ENCODE peak calls at places on chromosomes 5 and 9, in eight cellular contexts. One of them, this sample, is unnamed.

GRCh38 chr5:32471784-32472183 is 27.2 kb upstream of the ZFR start:
- DNase-seq in left ventricle myocardium inferior: no peak
- DNase-seq in NCI-H82: no peak
- DNase-seq in NCI-H1092: no peak
- DNase-seq in fibroblast of gingiva: peak
- DNase-seq in activated CD8-positive, alpha-beta memory T cell treated with anti-CD3 and anti-CD28 coated beads for 24 hours: no peak
- DNase-seq in stimulated activated CD8-positive, alpha-beta memory T cell treated with anti-CD3 and anti-CD28 coated beads, Interleukin-4, amount 100 ng/mL, for 1 hour: no peak
- DNase-seq in iris pigment epithelial cell: no peak
- DNase-seq in this sample: no peak

GRCh38 chr9:135976944-135977343 is 15.8 kb upstream of the UBAC1 start:
- DNase-seq in left ventricle myocardium inferior: no peak
- DNase-seq in NCI-H82: no peak
- DNase-seq in NCI-H1092: no peak
- DNase-seq in fibroblast of gingiva: no peak
- DNase-seq in activated CD8-positive, alpha-beta memory T cell treated with anti-CD3 and anti-CD28 coated beads for 24 hours: no peak
- DNase-seq in stimulated activated CD8-positive, alpha-beta memory T cell treated with anti-CD3 and anti-CD28 coated beads, Interleukin-4, amount 100 ng/mL, for 1 hour: no peak
- DNase-seq in iris pigment epithelial cell: no peak
- DNase-seq in this sample: no peak

GRCh38 chr5:41524174-41524573 is 13.8 kb upstream of the PLCXD3 start:
- DNase-seq in left ventricle myocardium inferior: no peak
- DNase-seq in NCI-H82: peak
- DNase-seq in NCI-H1092: no peak
- DNase-seq in fibroblast of gingiva: no peak
- DNase-seq in activated CD8-positive, alpha-beta memory T cell treated with anti-CD3 and anti-CD28 coated beads for 24 hours: no peak
- DNase-seq in stimulated activated CD8-positive, alpha-beta memory T cell treated with anti-CD3 and anti-CD28 coated beads, Interleukin-4, amount 100 ng/mL, for 1 hour: no peak
- DNase-seq in iris pigment epithelial cell: peak
- DNase-seq in this sample: no peak

GRCh38 chr5:26761040-26761439 is 277.3 kb downstream of the CDH9 start:
- DNase-seq in left ventricle myocardium inferior: no peak
- DNase-seq in NCI-H82: peak
- DNase-seq in NCI-H1092: peak
- DNase-seq in fibroblast of gingiva: no peak
- DNase-seq in activated CD8-positive, alpha-beta memory T cell treated with anti-CD3 and anti-CD28 coated beads for 24 hours: no peak
- DNase-seq in stimulated activated CD8-positive, alpha-beta memory T cell treated with anti-CD3 and anti-CD28 coated beads, Interleukin-4, amount 100 ng/mL, for 1 hour: no peak
- DNase-seq in iris pigment epithelial cell: no peak
- DNase-seq in this sample: no peak

GRCh38 chr5:134975843-134976242 is 8.1 kb downstream of the CATSPER3 start:
- DNase-seq in left ventricle myocardium inferior: no peak
- DNase-seq in NCI-H82: no peak
- DNase-seq in NCI-H1092: no peak
- DNase-seq in fibroblast of gingiva: no peak
- DNase-seq in activated CD8-positive, alpha-beta memory T cell treated with anti-CD3 and anti-CD28 coated beads for 24 hours: no peak
- DNase-seq in stimulated activated CD8-positive, alpha-beta memory T cell treated with anti-CD3 and anti-CD28 coated beads, Interleukin-4, amount 100 ng/mL, for 1 hour: no peak
- DNase-seq in iris pigment epithelial cell: peak
- DNase-seq in this sample: no peak

GRCh38 chr9:127290666-127291065 is 26.1 kb downstream of the GARNL3 start:
- DNase-seq in left ventricle myocardium inferior: no peak
- DNase-seq in NCI-H82: peak
- DNase-seq in NCI-H1092: no peak
- DNase-seq in fibroblast of gingiva: peak
- DNase-seq in activated CD8-positive, alpha-beta memory T cell treated with anti-CD3 and anti-CD28 coated beads for 24 hours: no peak
- DNase-seq in stimulated activated CD8-positive, alpha-beta memory T cell treated with anti-CD3 and anti-CD28 coated beads, Interleukin-4, amount 100 ng/mL, for 1 hour: no peak
- DNase-seq in iris pigment epithelial cell: no peak
- DNase-seq in this sample: no peak

GRCh38 chr9:96320749-96321280 is 18.8 kb upstream of the HSD17B3 start:
- DNase-seq in left ventricle myocardium inferior: no peak
- DNase-seq in NCI-H82: no peak
- DNase-seq in NCI-H1092: no peak
- DNase-seq in fibroblast of gingiva: no peak
- DNase-seq in activated CD8-positive, alpha-beta memory T cell treated with anti-CD3 and anti-CD28 coated beads for 24 hours: no peak
- DNase-seq in stimulated activated CD8-positive, alpha-beta memory T cell treated with anti-CD3 and anti-CD28 coated beads, Interleukin-4, amount 100 ng/mL, for 1 hour: no peak
- DNase-seq in iris pigment epithelial cell: no peak
- DNase-seq in this sample: no peak

GRCh38 chr9:92100237-92100911 is 14.8 kb downstream of the SPTLC1 start:
- DNase-seq in left ventricle myocardium inferior: no peak
- DNase-seq in NCI-H82: no peak
- DNase-seq in NCI-H1092: no peak
- DNase-seq in fibroblast of gingiva: peak
- DNase-seq in activated CD8-positive, alpha-beta memory T cell treated with anti-CD3 and anti-CD28 coated beads for 24 hours: no peak
- DNase-seq in stimulated activated CD8-positive, alpha-beta memory T cell treated with anti-CD3 and anti-CD28 coated beads, Interleukin-4, amount 100 ng/mL, for 1 hour: no peak
- DNase-seq in iris pigment epithelial cell: peak
- DNase-seq in this sample: no peak

GRCh38 chr9:133701321-133701980 is 36.7 kb downstream of the SARDH start:
- DNase-seq in left ventricle myocardium inferior: no peak
- DNase-seq in NCI-H82: no peak
- DNase-seq in NCI-H1092: no peak
- DNase-seq in fibroblast of gingiva: no peak
- DNase-seq in activated CD8-positive, alpha-beta memory T cell treated with anti-CD3 and anti-CD28 coated beads for 24 hours: peak
- DNase-seq in stimulated activated CD8-positive, alpha-beta memory T cell treated with anti-CD3 and anti-CD28 coated beads, Interleukin-4, amount 100 ng/mL, for 1 hour: no peak
- DNase-seq in iris pigment epithelial cell: no peak
- DNase-seq in this sample: peak

GRCh38 chr9:32414856-32415255 is 30.4 kb downstream of the ACO1 start:
- DNase-seq in left ventricle myocardium inferior: no peak
- DNase-seq in NCI-H82: no peak
- DNase-seq in NCI-H1092: no peak
- DNase-seq in fibroblast of gingiva: no peak
- DNase-seq in activated CD8-positive, alpha-beta memory T cell treated with anti-CD3 and anti-CD28 coated beads for 24 hours: no peak
- DNase-seq in stimulated activated CD8-positive, alpha-beta memory T cell treated with anti-CD3 and anti-CD28 coated beads, Interleukin-4, amount 100 ng/mL, for 1 hour: no peak
- DNase-seq in iris pigment epithelial cell: no peak
- DNase-seq in this sample: no peak

GRCh38 chr5:116360008-116360853 is 214.4 kb downstream of the SEMA6A start:
- DNase-seq in left ventricle myocardium inferior: peak
- DNase-seq in NCI-H82: no peak
- DNase-seq in NCI-H1092: no peak
- DNase-seq in fibroblast of gingiva: peak
- DNase-seq in activated CD8-positive, alpha-beta memory T cell treated with anti-CD3 and anti-CD28 coated beads for 24 hours: no peak
- DNase-seq in stimulated activated CD8-positive, alpha-beta memory T cell treated with anti-CD3 and anti-CD28 coated beads, Interleukin-4, amount 100 ng/mL, for 1 hour: no peak
- DNase-seq in iris pigment epithelial cell: no peak
- DNase-seq in this sample: no peak

GRCh38 chr5:150053695-150054392 is 32.5 kb downstream of the CSF1R start:
- DNase-seq in left ventricle myocardium inferior: no peak
- DNase-seq in NCI-H82: no peak
- DNase-seq in NCI-H1092: no peak
- DNase-seq in fibroblast of gingiva: no peak
- DNase-seq in activated CD8-positive, alpha-beta memory T cell treated with anti-CD3 and anti-CD28 coated beads for 24 hours: no peak
- DNase-seq in stimulated activated CD8-positive, alpha-beta memory T cell treated with anti-CD3 and anti-CD28 coated beads, Interleukin-4, amount 100 ng/mL, for 1 hour: no peak
- DNase-seq in iris pigment epithelial cell: no peak
- DNase-seq in this sample: no peak

GRCh38 chr5:179422840-179423523 is 77.7 kb upstream of the ADAMTS2 start:
- DNase-seq in left ventricle myocardium inferior: peak
- DNase-seq in NCI-H82: no peak
- DNase-seq in NCI-H1092: no peak
- DNase-seq in fibroblast of gingiva: no peak
- DNase-seq in activated CD8-positive, alpha-beta memory T cell treated with anti-CD3 and anti-CD28 coated beads for 24 hours: no peak
- DNase-seq in stimulated activated CD8-positive, alpha-beta memory T cell treated with anti-CD3 and anti-CD28 coated beads, Interleukin-4, amount 100 ng/mL, for 1 hour: no peak
- DNase-seq in iris pigment epithelial cell: no peak
- DNase-seq in this sample: no peak

GRCh38 chr5:169149317-169149716 is 151.6 kb downstream of the SLIT3 start:
- DNase-seq in left ventricle myocardium inferior: no peak
- DNase-seq in NCI-H82: peak
- DNase-seq in NCI-H1092: no peak
- DNase-seq in fibroblast of gingiva: no peak
- DNase-seq in activated CD8-positive, alpha-beta memory T cell treated with anti-CD3 and anti-CD28 coated beads for 24 hours: no peak
- DNase-seq in stimulated activated CD8-positive, alpha-beta memory T cell treated with anti-CD3 and anti-CD28 coated beads, Interleukin-4, amount 100 ng/mL, for 1 hour: no peak
- DNase-seq in iris pigment epithelial cell: no peak
- DNase-seq in this sample: no peak

GRCh38 chr9:23229764-23230434 is 596.1 kb downstream of the ELAVL2 start:
- DNase-seq in left ventricle myocardium inferior: no peak
- DNase-seq in NCI-H82: no peak
- DNase-seq in NCI-H1092: no peak
- DNase-seq in fibroblast of gingiva: no peak
- DNase-seq in activated CD8-positive, alpha-beta memory T cell treated with anti-CD3 and anti-CD28 coated beads for 24 hours: no peak
- DNase-seq in stimulated activated CD8-positive, alpha-beta memory T cell treated with anti-CD3 and anti-CD28 coated beads, Interleukin-4, amount 100 ng/mL, for 1 hour: no peak
- DNase-seq in iris pigment epithelial cell: no peak
- DNase-seq in this sample: no peak